ENCODE peak calls at places on chromosomes 13 and 19, in four cellular contexts. O, B, W and G are unnamed samples.

GRCh38 chr19:8397746-8398721 is 7.9 kb downstream of the RAB11B start:
- DNase-seq in W (no peak), B (no peak), O (no peak), G (no peak)

GRCh38 chr19:14118165-14119051 is 846 bp upstream of the PRKACA start:
- DNase-seq in W (peak; percentile 93), O (peak; percentile 59), B (peak; percentile 23), G (peak; percentile 69)

GRCh38 chr13:48266967-48267639 is 34.1 kb downstream of the ITM2B start:
- DNase-seq in W (no peak), B (no peak), O (no peak), G (no peak)

GRCh38 chr19:41991025-41991424 is 3.0 kb downstream of the ATP1A3 start:
- DNase-seq in O (no peak), B (no peak), W (no peak), G (no peak)

GRCh38 chr19:51460164-51460992 is 2.1 kb upstream of the SIGLEC8 start:
- DNase-seq in B (no peak), O (no peak), W (no peak), G (no peak)

GRCh38 chr19:53894736-53895135 is 12.7 kb downstream of the PRKCG start:
- DNase-seq in W (no peak), B (no peak), O (peak; percentile 68), G (no peak)

GRCh38 chr13:22915442-22916082 is 265.2 kb upstream of the SGCG start:
- DNase-seq in W (peak; percentile 57), O (peak; percentile 3), B (no peak), G (no peak)

GRCh38 chr19:42332059-42332458 is 6.6 kb downstream of the MEGF8 start:
- DNase-seq in O (no peak), B (no peak), W (no peak), G (no peak)

GRCh38 chr19:3285647-3286176 is 61.3 kb downstream of the CELF5 start:
- DNase-seq in O (no peak), B (peak; percentile 39), W (no peak), G (peak; percentile 53)

GRCh38 chr13:73987618-73988017 is 146.6 kb downstream of the KLF12 start:
- DNase-seq in B (no peak), O (no peak), W (no peak), G (no peak)
- H3K4me1 ChIP-seq in B (peaks cover 22% of the 10 kb centered on the region), O (no peaks in the 10 kb centered on the region), W (no peaks in the 10 kb centered on the region), G (no peaks in the 10 kb centered on the region)

GRCh38 chr19:50327461-50328256 is 1.5 kb downstream of the KCNC3 start:
- DNase-seq in W (no peak), B (no peak), O (no peak), G (no peak)

GRCh38 chr19:50329146-50329925 is at the start of gene KCNC3:
- DNase-seq in O (peak; percentile 69), B (peak; percentile 93), W (peak; percentile 99), G (peak; percentile 98)

GRCh38 chr19:50327013-50327412 is 2.2 kb downstream of the KCNC3 start:
- DNase-seq in B (no peak), W (no peak), O (no peak), G (no peak)

GRCh38 chr19:50330365-50331078 is 1.3 kb upstream of the KCNC3 start:
- DNase-seq in O (no peak), W (peak; percentile 83), B (peak; percentile 86), G (peak; percentile 79)

DNA sequence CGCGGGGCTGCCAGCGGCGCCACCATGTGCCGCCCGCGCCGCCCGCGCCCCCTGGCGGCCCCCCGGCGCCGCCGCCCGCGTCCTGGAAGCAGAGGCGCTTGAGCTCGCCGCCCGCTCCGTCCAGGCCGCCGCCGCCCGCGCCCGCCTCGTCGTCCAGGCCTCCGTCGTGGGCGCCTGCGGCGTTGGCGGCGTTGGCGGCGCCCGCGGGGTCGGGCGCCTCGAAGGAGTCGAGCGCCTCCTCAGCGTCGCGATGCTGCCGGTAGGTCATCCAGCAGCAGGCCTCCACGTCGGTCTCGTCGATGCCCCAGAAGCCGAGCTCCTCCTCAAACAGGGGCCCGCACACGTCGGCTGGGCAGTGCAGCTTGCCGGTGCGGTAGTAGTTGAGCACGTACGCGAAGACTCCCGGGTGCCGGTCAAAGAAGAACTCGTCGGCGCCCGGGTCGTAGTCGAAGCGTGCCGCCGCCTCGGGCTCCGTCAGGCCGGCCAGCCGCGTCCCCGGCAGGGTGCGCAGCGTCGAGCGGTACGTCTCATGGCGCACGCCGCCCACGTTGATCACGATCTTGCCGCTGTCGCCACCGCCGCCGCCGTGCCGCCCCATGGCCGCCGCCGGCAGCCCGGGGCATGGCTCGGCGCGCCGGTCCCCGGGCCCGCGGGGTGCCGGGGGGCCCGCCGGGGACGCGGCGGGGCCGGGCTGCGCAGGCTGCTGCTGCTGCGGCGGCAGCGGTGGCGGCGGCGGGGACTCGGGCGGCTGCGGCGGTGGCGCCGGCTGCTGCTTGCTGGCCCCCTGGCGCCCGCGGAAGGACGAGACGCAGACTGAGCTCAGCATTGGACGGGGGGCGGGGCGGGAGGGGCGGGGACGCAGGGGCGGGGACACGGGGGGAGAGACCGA is 676 bp downstream of the KCNC3 start:
- DNase-seq in B (no peak), W (no peak), O (no peak), G (peak; percentile 53)
- H3K4me1 ChIP-seq in B (peaks cover 66% of the 10 kb centered on the region), W (peaks cover 9% of the 10 kb centered on the region), O (peaks cover 3% of the 10 kb centered on the region), G (no peaks in the 10 kb centered on the region)

GRCh38 chr13:75873499-75873898 is 237.4 kb downstream of the LMO7 start:
- DNase-seq in O (no peak), B (no peak), W (no peak), G (no peak)
- H3K4me1 ChIP-seq in O (peaks cover 5% of the 10 kb centered on the region), B (peaks cover 6% of the 10 kb centered on the region), W (peaks cover 3% of the 10 kb centered on the region), G (no peaks in the 10 kb centered on the region)

GRCh38 chr19:15280048-15280725 is 47.9 kb upstream of the EPHX3 start:
- DNase-seq in W (peak; percentile 76), O (no peak), B (no peak), G (no peak)

GRCh38 chr19:15284091-15284490 is 48.2 kb downstream of the BRD4 start:
- DNase-seq in O (no peak), W (no peak), B (no peak), G (no peak)

GRCh38 chr19:15283141-15283885 is 49.0 kb downstream of the BRD4 start:
- DNase-seq in O (peak; percentile 46), W (peak; percentile 82), B (no peak), G (no peak)

GRCh38 chr19:15280915-15281683 is 48.9 kb upstream of the EPHX3 start:
- DNase-seq in B (no peak), O (peak; percentile 72), W (peak; percentile 91), G (no peak)

DNA sequence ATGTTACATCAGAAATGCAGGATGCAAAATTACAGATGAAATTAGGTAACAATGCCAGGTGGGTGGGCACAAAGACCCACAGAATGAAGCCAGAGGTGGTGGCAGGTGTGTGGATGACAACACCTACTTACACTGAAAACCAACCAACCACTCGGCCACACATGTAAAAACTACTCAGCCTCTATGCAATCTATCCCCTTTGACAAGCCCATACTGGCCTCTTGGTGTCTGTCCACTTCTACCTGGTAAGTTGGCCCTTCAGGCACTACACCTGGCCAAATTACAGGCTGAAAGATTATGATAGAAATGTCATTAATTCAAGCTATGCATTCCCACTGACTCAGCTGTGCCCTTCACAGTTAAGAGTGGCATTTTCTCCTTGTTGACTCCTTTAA is 50.0 kb downstream of the BRD4 start:
- DNase-seq in B (no peak), O (peak; percentile 87), W (no peak), G (no peak)
- H3K4me1 ChIP-seq in B (peaks cover 84% of the 10 kb centered on the region), O (peaks cover 58% of the 10 kb centered on the region), W (peaks cover 100% of the 10 kb centered on the region), G (peaks cover 5% of the 10 kb centered on the region)

GRCh38 chr19:1265611-1266115 is 3.5 kb upstream of the CIRBP start:
- DNase-seq in O (peak; percentile 67), W (peak; percentile 89), B (no peak), G (no peak)

GRCh38 chr19:1266116-1266817 is 2.9 kb upstream of the CIRBP start:
- DNase-seq in W (peak; percentile 91), B (peak; percentile 83), O (peak; percentile 87), G (peak; percentile 97)

GRCh38 chr19:1268392-1269064 is 604 bp upstream of the CIRBP start:
- DNase-seq in W (peak; percentile 46), B (no peak), O (no peak), G (no peak)

GRCh38 chr19:1267441-1268391 is 1.4 kb upstream of the CIRBP start:
- DNase-seq in B (no peak), O (no peak), W (peak; percentile 37), G (no peak)

DNA sequence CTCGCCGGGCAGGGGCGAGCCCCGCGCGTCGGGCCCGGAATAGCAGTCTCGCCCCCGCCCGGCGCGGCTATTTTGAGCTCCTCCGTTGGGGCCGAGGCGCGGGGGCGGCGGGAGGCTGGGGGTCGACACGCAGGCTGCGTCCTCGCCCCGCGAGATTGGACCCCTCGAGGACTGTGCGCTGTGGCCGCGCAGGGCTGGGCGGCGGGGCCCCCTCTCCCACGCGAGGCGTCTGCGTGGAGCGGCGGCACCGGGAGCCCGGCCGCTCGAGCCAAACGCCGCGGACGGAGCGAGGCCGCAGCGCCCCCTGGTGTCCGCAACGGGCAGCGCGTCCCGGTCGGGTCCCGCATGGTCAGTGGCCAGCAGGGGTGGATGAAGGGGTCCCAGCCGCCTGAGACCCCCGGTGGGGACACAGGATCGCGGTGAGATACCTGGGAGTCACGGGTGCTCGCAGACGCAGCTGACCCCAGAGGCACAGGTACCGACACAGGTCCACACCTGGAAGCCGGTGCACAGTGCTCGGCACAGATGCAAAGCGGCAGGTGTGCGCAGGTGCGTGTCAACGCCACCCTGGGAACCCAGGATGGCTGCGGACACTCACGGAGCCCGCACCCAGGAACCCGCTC is 2.2 kb upstream of the CIRBP start:
- DNase-seq in B (peak; percentile 74), W (peak; percentile 80), O (no peak), G (peak; percentile 91)
- H3K4me1 ChIP-seq in B (peaks cover 65% of the 10 kb centered on the region), W (peaks cover 54% of the 10 kb centered on the region), O (peaks cover 67% of the 10 kb centered on the region), G (peaks cover 81% of the 10 kb centered on the region)

GRCh38 chr19:30371157-30371845 is 883 bp upstream of the ZNF536 start:
- DNase-seq in W (no peak), B (no peak), O (no peak), G (no peak)

GRCh38 chr19:30367001-30367400 is 5.2 kb upstream of the ZNF536 start:
- DNase-seq in B (no peak), O (no peak), W (no peak), G (no peak)

GRCh38 chr19:30367421-30367820 is 4.8 kb upstream of the ZNF536 start:
- DNase-seq in W (no peak), B (no peak), O (no peak), G (no peak)

GRCh38 chr19:30371960-30372824 is at the start of gene ZNF536:
- DNase-seq in O (no peak), W (no peak), B (no peak), G (no peak)

GRCh38 chr19:30369833-30370232 is 2.4 kb upstream of the ZNF536 start:
- DNase-seq in B (no peak), O (no peak), W (no peak), G (no peak)
- H3K4me1 ChIP-seq in B (no peaks in the 10 kb centered on the region), O (no peaks in the 10 kb centered on the region), W (no peaks in the 10 kb centered on the region), G (no peaks in the 10 kb centered on the region)

GRCh38 chr19:55554302-55554701 is 9.0 kb upstream of the SBK3 start:
- DNase-seq in O (no peak), B (no peak), W (no peak), G (no peak)
- H3K4me1 ChIP-seq in O (peaks cover 24% of the 10 kb centered on the region), B (no peaks in the 10 kb centered on the region), W (peaks cover 48% of the 10 kb centered on the region), G (peaks cover 6% of the 10 kb centered on the region)

GRCh38 chr13:98174995-98175394 is 2.1 kb downstream of the RNF113B start:
- DNase-seq in O (no peak), B (no peak), W (no peak), G (no peak)
- H3K4me1 ChIP-seq in O (peaks cover 17% of the 10 kb centered on the region), B (no peaks in the 10 kb centered on the region), W (peaks cover 28% of the 10 kb centered on the region), G (no peaks in the 10 kb centered on the region)

GRCh38 chr19:5228932-5229777 is 111.5 kb downstream of the PTPRS start:
- DNase-seq in W (no peak), B (no peak), O (no peak), G (peak; percentile 34)
- H3K4me1 ChIP-seq in W (no peaks in the 10 kb centered on the region), B (no peaks in the 10 kb centered on the region), O (no peaks in the 10 kb centered on the region), G (no peaks in the 10 kb centered on the region)